ENCODE peak calls at places on chromosomes 13 and 19, in six cellular contexts. One of them, this sample, is unnamed.

GRCh38 chr13:51737609-51738008 is 66.4 kb downstream of the DHRS12 start:
- DNase-seq in CD4-positive, alpha-beta T cell: no peak
- DNase-seq in nephron progenitor cell: no peak
- DNase-seq in mucosa of descending colon: no peak
- DNase-seq in brain microvascular endothelial cell: no peak
- DNase-seq in cardiac muscle cell: no peak
- DNase-seq in this sample: no peak

GRCh38 chr19:35779033-35779432 is 3.7 kb downstream of the ARHGAP33 start:
- DNase-seq in nephron progenitor cell: no peak
- DNase-seq in brain microvascular endothelial cell: no peak
- DNase-seq in cardiac muscle cell: no peak
- DNase-seq in CD4-positive, alpha-beta T cell: no peak
- DNase-seq in mucosa of descending colon: no peak
- DNase-seq in this sample: no peak

GRCh38 chr13:75482820-75483079 is 781 bp upstream of the TBC1D4 start:
- DNase-seq in cardiac muscle cell: no peak
- DNase-seq in mucosa of descending colon: no peak
- DNase-seq in nephron progenitor cell: no peak
- DNase-seq in CD4-positive, alpha-beta T cell: no peak
- DNase-seq in brain microvascular endothelial cell: no peak
- DNase-seq in this sample: no peak

GRCh38 chr19:58558066-58558622 is at the start of gene UBE2M:
- DNase-seq in cardiac muscle cell: peak; percentile 68
- DNase-seq in nephron progenitor cell: peak; percentile 79
- DNase-seq in mucosa of descending colon: peak; percentile 88
- DNase-seq in CD4-positive, alpha-beta T cell: peak; percentile 57
- DNase-seq in brain microvascular endothelial cell: no peak
- DNase-seq in this sample: peak; percentile 91

GRCh38 chr13:112670864-112671263 is 19.0 kb upstream of the ATP11A start:
- DNase-seq in mucosa of descending colon: no peak
- DNase-seq in brain microvascular endothelial cell: no peak
- DNase-seq in CD4-positive, alpha-beta T cell: no peak
- DNase-seq in nephron progenitor cell: no peak
- DNase-seq in cardiac muscle cell: no peak
- DNase-seq in this sample: no peak

GRCh38 chr19:19540707-19541515 is 2.8 kb downstream of the CILP2 start:
- DNase-seq in CD4-positive, alpha-beta T cell: peak; percentile 75
- DNase-seq in mucosa of descending colon: peak; percentile 79
- DNase-seq in nephron progenitor cell: peak; percentile 70
- DNase-seq in cardiac muscle cell: peak; percentile 52
- DNase-seq in brain microvascular endothelial cell: no peak
- DNase-seq in this sample: peak; percentile 81

GRCh38 chr19:54247106-54247930 is 4.7 kb upstream of the LILRA6 start:
- DNase-seq in nephron progenitor cell: no peak
- DNase-seq in CD4-positive, alpha-beta T cell: no peak
- DNase-seq in brain microvascular endothelial cell: no peak
- DNase-seq in cardiac muscle cell: no peak
- DNase-seq in mucosa of descending colon: no peak
- DNase-seq in this sample: no peak

GRCh38 chr13:24458736-24459135 is 53.8 kb downstream of the PARP4 start:
- DNase-seq in cardiac muscle cell: no peak
- DNase-seq in mucosa of descending colon: no peak
- DNase-seq in nephron progenitor cell: no peak
- DNase-seq in CD4-positive, alpha-beta T cell: no peak
- DNase-seq in brain microvascular endothelial cell: peak; percentile 16
- DNase-seq in this sample: no peak

GRCh38 chr13:73397486-73398020 is 338.7 kb downstream of the KLF5 start:
- DNase-seq in mucosa of descending colon: no peak
- DNase-seq in nephron progenitor cell: no peak
- DNase-seq in CD4-positive, alpha-beta T cell: no peak
- DNase-seq in cardiac muscle cell: no peak
- DNase-seq in brain microvascular endothelial cell: no peak
- DNase-seq in this sample: no peak

GRCh38 chr19:1050989-1051788 is 11.3 kb downstream of the ABCA7 start:
- DNase-seq in nephron progenitor cell: no peak
- DNase-seq in brain microvascular endothelial cell: no peak
- DNase-seq in mucosa of descending colon: peak; percentile 48
- DNase-seq in CD4-positive, alpha-beta T cell: no peak
- DNase-seq in cardiac muscle cell: no peak
- DNase-seq in this sample: no peak

GRCh38 chr19:32406161-32407003 is 812 bp downstream of the DPY19L3 start:
- DNase-seq in cardiac muscle cell: no peak
- DNase-seq in brain microvascular endothelial cell: no peak
- DNase-seq in mucosa of descending colon: peak; percentile 89
- DNase-seq in CD4-positive, alpha-beta T cell: no peak
- DNase-seq in nephron progenitor cell: no peak
- DNase-seq in this sample: no peak

GRCh38 chr19:17506745-17507144 is 4.7 kb upstream of the PGLS start:
- DNase-seq in nephron progenitor cell: no peak
- DNase-seq in CD4-positive, alpha-beta T cell: no peak
- DNase-seq in cardiac muscle cell: no peak
- DNase-seq in mucosa of descending colon: no peak
- DNase-seq in brain microvascular endothelial cell: no peak
- DNase-seq in this sample: no peak

GRCh38 chr13:99269627-99270252 is 11.6 kb upstream of the GPR18 start:
- DNase-seq in mucosa of descending colon: no peak
- DNase-seq in nephron progenitor cell: no peak
- DNase-seq in cardiac muscle cell: peak; percentile 49
- DNase-seq in CD4-positive, alpha-beta T cell: peak; percentile 32
- DNase-seq in brain microvascular endothelial cell: peak; percentile 47
- DNase-seq in this sample: no peak

GRCh38 chr19:42487025-42487797 is 41.1 kb downstream of the CEACAM1 start:
- DNase-seq in cardiac muscle cell: no peak
- DNase-seq in brain microvascular endothelial cell: no peak
- DNase-seq in CD4-positive, alpha-beta T cell: no peak
- DNase-seq in mucosa of descending colon: no peak
- DNase-seq in nephron progenitor cell: no peak
- DNase-seq in this sample: no peak

GRCh38 chr13:111353508-111353907 is 33.1 kb downstream of the TEX29 start:
- DNase-seq in brain microvascular endothelial cell: no peak
- DNase-seq in CD4-positive, alpha-beta T cell: no peak
- DNase-seq in mucosa of descending colon: no peak
- DNase-seq in cardiac muscle cell: no peak
- DNase-seq in nephron progenitor cell: no peak
- DNase-seq in this sample: no peak

GRCh38 chr13:52356327-52356726 is 49.6 kb downstream of the THSD1 start:
- DNase-seq in mucosa of descending colon: no peak
- DNase-seq in nephron progenitor cell: no peak
- DNase-seq in brain microvascular endothelial cell: peak; percentile 19
- DNase-seq in CD4-positive, alpha-beta T cell: no peak
- DNase-seq in cardiac muscle cell: no peak
- DNase-seq in this sample: no peak

GRCh38 chr19:16449330-16449961 is 22.3 kb downstream of the EPS15L1 start:
- DNase-seq in mucosa of descending colon: no peak
- DNase-seq in nephron progenitor cell: no peak
- DNase-seq in cardiac muscle cell: no peak
- DNase-seq in brain microvascular endothelial cell: no peak
- DNase-seq in CD4-positive, alpha-beta T cell: no peak
- DNase-seq in this sample: no peak

GRCh38 chr19:55384576-55385235 is 614 bp upstream of the TMEM238 start:
- DNase-seq in mucosa of descending colon: peak; percentile 70
- DNase-seq in CD4-positive, alpha-beta T cell: no peak
- DNase-seq in brain microvascular endothelial cell: no peak
- DNase-seq in cardiac muscle cell: no peak
- DNase-seq in nephron progenitor cell: no peak
- DNase-seq in this sample: no peak

GRCh38 chr13:102325321-102325720 is 76.5 kb downstream of the FGF14 start:
- DNase-seq in CD4-positive, alpha-beta T cell: no peak
- DNase-seq in nephron progenitor cell: no peak
- DNase-seq in cardiac muscle cell: no peak
- DNase-seq in mucosa of descending colon: no peak
- DNase-seq in brain microvascular endothelial cell: no peak
- DNase-seq in this sample: no peak

GRCh38 chr19:2736550-2737190 is 3.1 kb downstream of the SLC39A3 start:
- DNase-seq in mucosa of descending colon: no peak
- DNase-seq in nephron progenitor cell: no peak
- DNase-seq in brain microvascular endothelial cell: no peak
- DNase-seq in cardiac muscle cell: no peak
- DNase-seq in CD4-positive, alpha-beta T cell: no peak
- DNase-seq in this sample: no peak

GRCh38 chr19:2744113-2744512 is 4.3 kb upstream of the SLC39A3 start:
- DNase-seq in CD4-positive, alpha-beta T cell: no peak
- DNase-seq in nephron progenitor cell: no peak
- DNase-seq in cardiac muscle cell: no peak
- DNase-seq in brain microvascular endothelial cell: no peak
- DNase-seq in mucosa of descending colon: no peak
- DNase-seq in this sample: no peak

GRCh38 chr19:2743099-2743498 is 3.3 kb upstream of the SLC39A3 start:
- DNase-seq in nephron progenitor cell: no peak
- DNase-seq in brain microvascular endothelial cell: no peak
- DNase-seq in mucosa of descending colon: no peak
- DNase-seq in cardiac muscle cell: no peak
- DNase-seq in CD4-positive, alpha-beta T cell: no peak
- DNase-seq in this sample: no peak

GRCh38 chr19:2740314-2740656 is 468 bp upstream of the SLC39A3 start:
- DNase-seq in cardiac muscle cell: no peak
- DNase-seq in nephron progenitor cell: no peak
- DNase-seq in CD4-positive, alpha-beta T cell: no peak
- DNase-seq in mucosa of descending colon: no peak
- DNase-seq in brain microvascular endothelial cell: no peak
- DNase-seq in this sample: no peak

GRCh38 chr19:2739602-2740313 is at the start of gene SLC39A3:
- DNase-seq in CD4-positive, alpha-beta T cell: peak; percentile 99
- DNase-seq in brain microvascular endothelial cell: peak; percentile 99
- DNase-seq in nephron progenitor cell: peak; percentile 100
- DNase-seq in mucosa of descending colon: peak; percentile 96
- DNase-seq in cardiac muscle cell: peak; percentile 98
- DNase-seq in this sample: peak; percentile 99
- TF ChIP-seq CTCF in CD4-positive, alpha-beta T cell: no peak
- TF ChIP-seq CTCF in brain microvascular endothelial cell: peak; percentile 27
- TF ChIP-seq CTCF in nephron progenitor cell: no peak
- TF ChIP-seq CTCF in mucosa of descending colon: no peak
- TF ChIP-seq CTCF in cardiac muscle cell: peak; percentile 19
- TF ChIP-seq CTCF in this sample: no peak

GRCh38 chr19:12884627-12884925 is 2.4 kb downstream of the KLF1 start:
- DNase-seq in mucosa of descending colon: no peak
- DNase-seq in brain microvascular endothelial cell: no peak
- DNase-seq in CD4-positive, alpha-beta T cell: no peak
- DNase-seq in nephron progenitor cell: no peak
- DNase-seq in cardiac muscle cell: no peak
- DNase-seq in this sample: no peak

GRCh38 chr19:12884926-12885748 is 1.9 kb downstream of the KLF1 start:
- DNase-seq in cardiac muscle cell: peak; percentile 72
- DNase-seq in CD4-positive, alpha-beta T cell: peak; percentile 87
- DNase-seq in brain microvascular endothelial cell: peak; percentile 18
- DNase-seq in nephron progenitor cell: peak; percentile 71
- DNase-seq in mucosa of descending colon: peak; percentile 97
- DNase-seq in this sample: peak; percentile 83

GRCh38 chr19:12884202-12884601 is 2.8 kb downstream of the KLF1 start:
- DNase-seq in nephron progenitor cell: no peak
- DNase-seq in CD4-positive, alpha-beta T cell: no peak
- DNase-seq in cardiac muscle cell: no peak
- DNase-seq in mucosa of descending colon: no peak
- DNase-seq in brain microvascular endothelial cell: no peak
- DNase-seq in this sample: no peak

GRCh38 chr19:12886943-12887747 is at the start of gene KLF1:
- DNase-seq in nephron progenitor cell: no peak
- DNase-seq in brain microvascular endothelial cell: no peak
- DNase-seq in cardiac muscle cell: no peak
- DNase-seq in CD4-positive, alpha-beta T cell: no peak
- DNase-seq in mucosa of descending colon: peak; percentile 55
- DNase-seq in this sample: no peak

DNA sequence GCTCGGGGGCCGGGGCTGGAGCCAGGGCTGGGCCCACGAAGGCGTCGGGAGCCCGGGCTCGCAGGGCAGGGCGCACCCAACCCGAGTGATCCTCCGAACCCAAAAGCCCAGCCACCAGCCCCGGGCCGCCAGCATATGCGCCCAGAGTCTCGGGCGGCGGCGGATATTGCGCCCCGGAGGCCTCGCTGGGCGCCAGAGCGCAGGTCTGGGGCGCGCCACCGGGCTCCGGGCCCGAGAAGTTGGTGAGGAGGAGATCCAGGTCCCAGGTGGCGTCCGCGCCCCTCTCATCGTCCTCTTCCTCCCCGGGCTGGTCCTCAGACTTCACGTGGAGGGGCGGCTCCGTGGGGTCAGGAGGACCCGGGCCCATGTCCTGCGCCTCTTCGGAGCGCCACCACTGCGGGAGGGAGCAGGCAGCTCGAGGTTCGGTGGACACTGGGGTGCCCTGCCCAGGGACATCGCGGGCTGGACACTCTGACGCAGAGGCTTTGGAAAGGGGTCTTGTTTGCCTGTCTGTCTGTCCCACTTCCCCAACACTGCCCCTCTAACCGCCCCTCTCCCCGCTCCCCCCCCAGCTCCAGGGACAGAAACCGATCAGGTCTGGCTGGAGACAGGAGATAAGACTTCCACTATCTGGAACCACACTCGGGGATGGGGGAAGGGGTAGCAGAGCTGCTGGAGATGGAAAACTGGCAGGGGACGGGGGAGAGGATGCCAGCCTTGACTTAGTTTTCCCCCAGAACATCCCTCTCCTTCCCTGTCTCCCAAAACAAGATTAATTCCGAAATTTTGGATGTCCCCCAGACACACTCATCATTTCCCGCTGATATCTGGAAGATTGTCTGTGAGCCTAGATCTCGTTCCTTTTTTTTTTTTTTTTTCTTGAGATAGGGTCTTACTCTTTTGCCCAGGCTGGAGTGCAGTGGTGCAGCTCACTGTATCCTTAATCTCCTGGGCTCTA is 973 bp downstream of the KLF1 start:
- DNase-seq in brain microvascular endothelial cell: no peak
- DNase-seq in nephron progenitor cell: no peak
- DNase-seq in CD4-positive, alpha-beta T cell: no peak
- DNase-seq in cardiac muscle cell: no peak
- DNase-seq in mucosa of descending colon: peak; percentile 63
- DNase-seq in this sample: no peak
- TF ChIP-seq CTCF in brain microvascular endothelial cell: no peak
- TF ChIP-seq CTCF in nephron progenitor cell: no peak
- TF ChIP-seq CTCF in CD4-positive, alpha-beta T cell: peak; percentile 34
- TF ChIP-seq CTCF in cardiac muscle cell: no peak
- TF ChIP-seq CTCF in mucosa of descending colon: no peak
- TF ChIP-seq CTCF in this sample: no peak

GRCh38 chr19:11378319-11379189 is 4.1 kb downstream of the SWSAP1 start:
- DNase-seq in nephron progenitor cell: peak; percentile 80
- DNase-seq in CD4-positive, alpha-beta T cell: no peak
- DNase-seq in brain microvascular endothelial cell: peak; percentile 73
- DNase-seq in cardiac muscle cell: peak; percentile 77
- DNase-seq in mucosa of descending colon: no peak
- DNase-seq in this sample: peak; percentile 82
- TF ChIP-seq CTCF in nephron progenitor cell: peak; percentile 76
- TF ChIP-seq CTCF in CD4-positive, alpha-beta T cell: no peak
- TF ChIP-seq CTCF in brain microvascular endothelial cell: peak; percentile 64
- TF ChIP-seq CTCF in cardiac muscle cell: peak; percentile 71
- TF ChIP-seq CTCF in mucosa of descending colon: peak; percentile 39
- TF ChIP-seq CTCF in this sample: peak; percentile 72

GRCh38 chr13:110157718-110158117 is 149.2 kb downstream of the COL4A1 start:
- DNase-seq in mucosa of descending colon: no peak
- DNase-seq in CD4-positive, alpha-beta T cell: no peak
- DNase-seq in nephron progenitor cell: no peak
- DNase-seq in cardiac muscle cell: no peak
- DNase-seq in brain microvascular endothelial cell: no peak
- DNase-seq in this sample: no peak
- TF ChIP-seq CTCF in mucosa of descending colon: no peak
- TF ChIP-seq CTCF in CD4-positive, alpha-beta T cell: no peak
- TF ChIP-seq CTCF in nephron progenitor cell: no peak
- TF ChIP-seq CTCF in cardiac muscle cell: no peak
- TF ChIP-seq CTCF in brain microvascular endothelial cell: no peak
- TF ChIP-seq CTCF in this sample: no peak